ENCODE peak calls at places on chromosomes 3 and 15, in ten cellular contexts. One of them, this sample, is unnamed.

GRCh38 chr15:44137750-44138149 is 57.3 kb downstream of the FRMD5 start:
- DNase-seq in body of pancreas: no peak
- DNase-seq in lower leg skin: no peak
- DNase-seq in SW480: no peak
- DNase-seq in ovary: no peak
- DNase-seq in WTC11: no peak
- DNase-seq in stimulated activated CD8-positive, alpha-beta memory T cell treated with anti-CD3 and anti-CD28 coated beads, Interleukin-15, amount 100 ng/mL, for 24 hours: no peak
- DNase-seq in GM12865: no peak
- DNase-seq in activated gamma-delta T cell treated with Interleukin-2 at 50 U/mL for 16 hours: no peak
- DNase-seq in uterus: no peak
- DNase-seq in this sample: peak; percentile 16

GRCh38 chr3:194808709-194809108 is 123.0 kb downstream of the FAM43A start:
- DNase-seq in activated gamma-delta T cell treated with Interleukin-2 at 50 U/mL for 16 hours: no peak
- DNase-seq in SW480: no peak
- DNase-seq in uterus: no peak
- DNase-seq in body of pancreas: no peak
- DNase-seq in ovary: no peak
- DNase-seq in stimulated activated CD8-positive, alpha-beta memory T cell treated with anti-CD3 and anti-CD28 coated beads, Interleukin-15, amount 100 ng/mL, for 24 hours: no peak
- DNase-seq in WTC11: no peak
- DNase-seq in GM12865: no peak
- DNase-seq in lower leg skin: peak; percentile 28
- DNase-seq in this sample: no peak

GRCh38 chr3:71389191-71389590 is 194.3 kb downstream of the FOXP1 start:
- DNase-seq in SW480: no peak
- DNase-seq in activated gamma-delta T cell treated with Interleukin-2 at 50 U/mL for 16 hours: no peak
- DNase-seq in ovary: no peak
- DNase-seq in lower leg skin: no peak
- DNase-seq in GM12865: no peak
- DNase-seq in body of pancreas: no peak
- DNase-seq in uterus: no peak
- DNase-seq in WTC11: no peak
- DNase-seq in stimulated activated CD8-positive, alpha-beta memory T cell treated with anti-CD3 and anti-CD28 coated beads, Interleukin-15, amount 100 ng/mL, for 24 hours: no peak
- DNase-seq in this sample: peak; percentile 32

GRCh38 chr3:88117683-88118082 is 32.1 kb upstream of the C3orf38 start:
- DNase-seq in ovary: no peak
- DNase-seq in stimulated activated CD8-positive, alpha-beta memory T cell treated with anti-CD3 and anti-CD28 coated beads, Interleukin-15, amount 100 ng/mL, for 24 hours: no peak
- DNase-seq in SW480: no peak
- DNase-seq in lower leg skin: no peak
- DNase-seq in body of pancreas: no peak
- DNase-seq in GM12865: no peak
- DNase-seq in uterus: no peak
- DNase-seq in WTC11: no peak
- DNase-seq in activated gamma-delta T cell treated with Interleukin-2 at 50 U/mL for 16 hours: no peak
- DNase-seq in this sample: no peak

GRCh38 chr3:45951946-45952345 is 8.7 kb downstream of the CXCR6 start:
- DNase-seq in uterus: no peak
- DNase-seq in activated gamma-delta T cell treated with Interleukin-2 at 50 U/mL for 16 hours: no peak
- DNase-seq in ovary: no peak
- DNase-seq in SW480: no peak
- DNase-seq in lower leg skin: peak; percentile 37
- DNase-seq in WTC11: no peak
- DNase-seq in body of pancreas: no peak
- DNase-seq in stimulated activated CD8-positive, alpha-beta memory T cell treated with anti-CD3 and anti-CD28 coated beads, Interleukin-15, amount 100 ng/mL, for 24 hours: no peak
- DNase-seq in GM12865: no peak
- DNase-seq in this sample: no peak

GRCh38 chr3:188323067-188323842 is 169.3 kb downstream of the LPP start:
- DNase-seq in body of pancreas: no peak
- DNase-seq in SW480: peak; percentile 9
- DNase-seq in lower leg skin: no peak
- DNase-seq in activated gamma-delta T cell treated with Interleukin-2 at 50 U/mL for 16 hours: peak; percentile 34
- DNase-seq in ovary: no peak
- DNase-seq in WTC11: no peak
- DNase-seq in uterus: no peak
- DNase-seq in stimulated activated CD8-positive, alpha-beta memory T cell treated with anti-CD3 and anti-CD28 coated beads, Interleukin-15, amount 100 ng/mL, for 24 hours: no peak
- DNase-seq in GM12865: peak; percentile 29
- DNase-seq in this sample: no peak

GRCh38 chr3:114527036-114527644 is 233.3 kb downstream of the TIGIT start:
- DNase-seq in activated gamma-delta T cell treated with Interleukin-2 at 50 U/mL for 16 hours: no peak
- DNase-seq in stimulated activated CD8-positive, alpha-beta memory T cell treated with anti-CD3 and anti-CD28 coated beads, Interleukin-15, amount 100 ng/mL, for 24 hours: no peak
- DNase-seq in WTC11: peak; percentile 15
- DNase-seq in body of pancreas: no peak
- DNase-seq in ovary: no peak
- DNase-seq in GM12865: peak; percentile 22
- DNase-seq in lower leg skin: no peak
- DNase-seq in uterus: no peak
- DNase-seq in SW480: peak; percentile 18
- DNase-seq in this sample: no peak

GRCh38 chr3:72185549-72186484 is 400.9 kb upstream of the PROK2 start:
- DNase-seq in ovary: no peak
- DNase-seq in lower leg skin: no peak
- DNase-seq in SW480: peak; percentile 65
- DNase-seq in body of pancreas: no peak
- DNase-seq in uterus: no peak
- DNase-seq in GM12865: peak; percentile 53
- DNase-seq in WTC11: no peak
- DNase-seq in stimulated activated CD8-positive, alpha-beta memory T cell treated with anti-CD3 and anti-CD28 coated beads, Interleukin-15, amount 100 ng/mL, for 24 hours: no peak
- DNase-seq in activated gamma-delta T cell treated with Interleukin-2 at 50 U/mL for 16 hours: no peak
- DNase-seq in this sample: no peak

GRCh38 chr15:88467073-88467934 is at the start of the genes MRPL46 and MRPS11:
- DNase-seq in stimulated activated CD8-positive, alpha-beta memory T cell treated with anti-CD3 and anti-CD28 coated beads, Interleukin-15, amount 100 ng/mL, for 24 hours: peak; percentile 69
- DNase-seq in ovary: peak; percentile 83
- DNase-seq in GM12865: peak; percentile 93
- DNase-seq in lower leg skin: peak; percentile 98
- DNase-seq in activated gamma-delta T cell treated with Interleukin-2 at 50 U/mL for 16 hours: peak; percentile 89
- DNase-seq in SW480: peak; percentile 86
- DNase-seq in body of pancreas: peak; percentile 89
- DNase-seq in uterus: peak; percentile 87
- DNase-seq in WTC11: peak; percentile 87
- DNase-seq in this sample: peak; percentile 91

GRCh38 chr15:70643783-70644125 is 119.6 kb downstream of the UACA start:
- DNase-seq in stimulated activated CD8-positive, alpha-beta memory T cell treated with anti-CD3 and anti-CD28 coated beads, Interleukin-15, amount 100 ng/mL, for 24 hours: no peak
- DNase-seq in activated gamma-delta T cell treated with Interleukin-2 at 50 U/mL for 16 hours: no peak
- DNase-seq in SW480: peak; percentile 50
- DNase-seq in lower leg skin: no peak
- DNase-seq in ovary: no peak
- DNase-seq in body of pancreas: no peak
- DNase-seq in uterus: no peak
- DNase-seq in WTC11: no peak
- DNase-seq in GM12865: no peak
- DNase-seq in this sample: no peak

GRCh38 chr3:195895900-195896360 is 12.4 kb downstream of the TNK2 start:
- DNase-seq in WTC11: peak; percentile 48
- DNase-seq in lower leg skin: peak; percentile 95
- DNase-seq in uterus: peak; percentile 54
- DNase-seq in activated gamma-delta T cell treated with Interleukin-2 at 50 U/mL for 16 hours: peak; percentile 74
- DNase-seq in ovary: peak; percentile 55
- DNase-seq in SW480: no peak
- DNase-seq in body of pancreas: peak; percentile 69
- DNase-seq in stimulated activated CD8-positive, alpha-beta memory T cell treated with anti-CD3 and anti-CD28 coated beads, Interleukin-15, amount 100 ng/mL, for 24 hours: peak; percentile 44
- DNase-seq in GM12865: peak; percentile 68
- DNase-seq in this sample: peak; percentile 76

GRCh38 chr3:193378706-193379105 is at the start of gene ATP13A5:
- DNase-seq in stimulated activated CD8-positive, alpha-beta memory T cell treated with anti-CD3 and anti-CD28 coated beads, Interleukin-15, amount 100 ng/mL, for 24 hours: no peak
- DNase-seq in lower leg skin: no peak
- DNase-seq in SW480: no peak
- DNase-seq in activated gamma-delta T cell treated with Interleukin-2 at 50 U/mL for 16 hours: no peak
- DNase-seq in body of pancreas: no peak
- DNase-seq in GM12865: no peak
- DNase-seq in ovary: no peak
- DNase-seq in WTC11: no peak
- DNase-seq in uterus: no peak
- DNase-seq in this sample: no peak

GRCh38 chr3:52636673-52637072 is 49.0 kb downstream of the PBRM1 start:
- DNase-seq in uterus: no peak
- DNase-seq in WTC11: no peak
- DNase-seq in activated gamma-delta T cell treated with Interleukin-2 at 50 U/mL for 16 hours: no peak
- DNase-seq in ovary: no peak
- DNase-seq in GM12865: no peak
- DNase-seq in lower leg skin: no peak
- DNase-seq in SW480: peak; percentile 43
- DNase-seq in body of pancreas: no peak
- DNase-seq in stimulated activated CD8-positive, alpha-beta memory T cell treated with anti-CD3 and anti-CD28 coated beads, Interleukin-15, amount 100 ng/mL, for 24 hours: no peak
- DNase-seq in this sample: no peak

GRCh38 chr3:11953778-11954177 is 50.4 kb upstream of the SYN2 start:
- DNase-seq in WTC11: no peak
- DNase-seq in stimulated activated CD8-positive, alpha-beta memory T cell treated with anti-CD3 and anti-CD28 coated beads, Interleukin-15, amount 100 ng/mL, for 24 hours: no peak
- DNase-seq in GM12865: no peak
- DNase-seq in ovary: no peak
- DNase-seq in uterus: no peak
- DNase-seq in lower leg skin: no peak
- DNase-seq in SW480: peak; percentile 37
- DNase-seq in body of pancreas: no peak
- DNase-seq in activated gamma-delta T cell treated with Interleukin-2 at 50 U/mL for 16 hours: no peak
- DNase-seq in this sample: no peak

GRCh38 chr15:91208366-91208765 is 108.3 kb downstream of the SV2B start:
- DNase-seq in activated gamma-delta T cell treated with Interleukin-2 at 50 U/mL for 16 hours: no peak
- DNase-seq in lower leg skin: no peak
- DNase-seq in WTC11: no peak
- DNase-seq in ovary: no peak
- DNase-seq in GM12865: no peak
- DNase-seq in stimulated activated CD8-positive, alpha-beta memory T cell treated with anti-CD3 and anti-CD28 coated beads, Interleukin-15, amount 100 ng/mL, for 24 hours: no peak
- DNase-seq in SW480: no peak
- DNase-seq in uterus: no peak
- DNase-seq in body of pancreas: no peak
- DNase-seq in this sample: no peak

GRCh38 chr15:65086680-65087111 is 10.2 kb downstream of the KBTBD13 start:
- DNase-seq in uterus: no peak
- DNase-seq in body of pancreas: no peak
- DNase-seq in SW480: no peak
- DNase-seq in GM12865: no peak
- DNase-seq in stimulated activated CD8-positive, alpha-beta memory T cell treated with anti-CD3 and anti-CD28 coated beads, Interleukin-15, amount 100 ng/mL, for 24 hours: no peak
- DNase-seq in WTC11: no peak
- DNase-seq in lower leg skin: no peak
- DNase-seq in activated gamma-delta T cell treated with Interleukin-2 at 50 U/mL for 16 hours: no peak
- DNase-seq in ovary: no peak
- DNase-seq in this sample: no peak

GRCh38 chr3:149579838-149580542 is 77.8 kb downstream of the WWTR1 start:
- DNase-seq in WTC11: no peak
- DNase-seq in lower leg skin: no peak
- DNase-seq in activated gamma-delta T cell treated with Interleukin-2 at 50 U/mL for 16 hours: no peak
- DNase-seq in SW480: peak; percentile 76
- DNase-seq in uterus: no peak
- DNase-seq in GM12865: peak; percentile 65
- DNase-seq in stimulated activated CD8-positive, alpha-beta memory T cell treated with anti-CD3 and anti-CD28 coated beads, Interleukin-15, amount 100 ng/mL, for 24 hours: no peak
- DNase-seq in body of pancreas: no peak
- DNase-seq in ovary: no peak
- DNase-seq in this sample: no peak

GRCh38 chr15:28091313-28091712 is 7.8 kb downstream of the OCA2 start:
- DNase-seq in GM12865: no peak
- DNase-seq in WTC11: no peak
- DNase-seq in activated gamma-delta T cell treated with Interleukin-2 at 50 U/mL for 16 hours: no peak
- DNase-seq in body of pancreas: no peak
- DNase-seq in SW480: no peak
- DNase-seq in ovary: no peak
- DNase-seq in lower leg skin: no peak
- DNase-seq in uterus: no peak
- DNase-seq in stimulated activated CD8-positive, alpha-beta memory T cell treated with anti-CD3 and anti-CD28 coated beads, Interleukin-15, amount 100 ng/mL, for 24 hours: no peak
- DNase-seq in this sample: no peak

GRCh38 chr3:154229217-154229590 is 95.1 kb downstream of the DHX36 start:
- DNase-seq in ovary: no peak
- DNase-seq in lower leg skin: no peak
- DNase-seq in uterus: no peak
- DNase-seq in body of pancreas: no peak
- DNase-seq in GM12865: no peak
- DNase-seq in stimulated activated CD8-positive, alpha-beta memory T cell treated with anti-CD3 and anti-CD28 coated beads, Interleukin-15, amount 100 ng/mL, for 24 hours: no peak
- DNase-seq in activated gamma-delta T cell treated with Interleukin-2 at 50 U/mL for 16 hours: no peak
- DNase-seq in WTC11: no peak
- DNase-seq in SW480: no peak
- DNase-seq in this sample: no peak

GRCh38 chr3:126424039-126424717 is 29.5 kb downstream of the CFAP100 start:
- DNase-seq in SW480: no peak
- DNase-seq in activated gamma-delta T cell treated with Interleukin-2 at 50 U/mL for 16 hours: no peak
- DNase-seq in stimulated activated CD8-positive, alpha-beta memory T cell treated with anti-CD3 and anti-CD28 coated beads, Interleukin-15, amount 100 ng/mL, for 24 hours: no peak
- DNase-seq in GM12865: no peak
- DNase-seq in WTC11: no peak
- DNase-seq in body of pancreas: no peak
- DNase-seq in lower leg skin: peak; percentile 62
- DNase-seq in uterus: no peak
- DNase-seq in ovary: no peak
- DNase-seq in this sample: no peak

GRCh38 chr3:5731100-5731499 is 543.6 kb downstream of the EDEM1 start:
- DNase-seq in body of pancreas: no peak
- DNase-seq in SW480: no peak
- DNase-seq in uterus: no peak
- DNase-seq in GM12865: peak; percentile 44
- DNase-seq in WTC11: no peak
- DNase-seq in activated gamma-delta T cell treated with Interleukin-2 at 50 U/mL for 16 hours: no peak
- DNase-seq in stimulated activated CD8-positive, alpha-beta memory T cell treated with anti-CD3 and anti-CD28 coated beads, Interleukin-15, amount 100 ng/mL, for 24 hours: no peak
- DNase-seq in ovary: no peak
- DNase-seq in lower leg skin: no peak
- DNase-seq in this sample: no peak

GRCh38 chr3:190811775-190812480 is 50.6 kb downstream of the GMNC start:
- DNase-seq in ovary: peak; percentile 27
- DNase-seq in WTC11: peak; percentile 45
- DNase-seq in SW480: peak; percentile 44
- DNase-seq in stimulated activated CD8-positive, alpha-beta memory T cell treated with anti-CD3 and anti-CD28 coated beads, Interleukin-15, amount 100 ng/mL, for 24 hours: no peak
- DNase-seq in lower leg skin: no peak
- DNase-seq in activated gamma-delta T cell treated with Interleukin-2 at 50 U/mL for 16 hours: no peak
- DNase-seq in GM12865: peak; percentile 69
- DNase-seq in uterus: no peak
- DNase-seq in body of pancreas: peak; percentile 67
- DNase-seq in this sample: no peak

GRCh38 chr15:90552162-90552928 is 22.6 kb downstream of the CRTC3 start:
- DNase-seq in WTC11: no peak
- DNase-seq in SW480: no peak
- DNase-seq in lower leg skin: no peak
- DNase-seq in GM12865: no peak
- DNase-seq in stimulated activated CD8-positive, alpha-beta memory T cell treated with anti-CD3 and anti-CD28 coated beads, Interleukin-15, amount 100 ng/mL, for 24 hours: no peak
- DNase-seq in ovary: peak; percentile 57
- DNase-seq in uterus: no peak
- DNase-seq in activated gamma-delta T cell treated with Interleukin-2 at 50 U/mL for 16 hours: no peak
- DNase-seq in body of pancreas: peak; percentile 25
- DNase-seq in this sample: no peak

GRCh38 chr15:98442379-98442833 is 205.9 kb upstream of the IGF1R start:
- DNase-seq in lower leg skin: peak; percentile 85
- DNase-seq in SW480: peak; percentile 89
- DNase-seq in ovary: peak; percentile 30
- DNase-seq in WTC11: peak; percentile 72
- DNase-seq in stimulated activated CD8-positive, alpha-beta memory T cell treated with anti-CD3 and anti-CD28 coated beads, Interleukin-15, amount 100 ng/mL, for 24 hours: peak; percentile 13
- DNase-seq in uterus: peak; percentile 39
- DNase-seq in activated gamma-delta T cell treated with Interleukin-2 at 50 U/mL for 16 hours: peak; percentile 42
- DNase-seq in GM12865: peak; percentile 73
- DNase-seq in body of pancreas: peak; percentile 70
- DNase-seq in this sample: peak; percentile 45

GRCh38 chr3:38587548-38588131 is 61.8 kb downstream of the SCN5A start:
- DNase-seq in ovary: no peak
- DNase-seq in stimulated activated CD8-positive, alpha-beta memory T cell treated with anti-CD3 and anti-CD28 coated beads, Interleukin-15, amount 100 ng/mL, for 24 hours: no peak
- DNase-seq in uterus: no peak
- DNase-seq in lower leg skin: peak; percentile 77
- DNase-seq in activated gamma-delta T cell treated with Interleukin-2 at 50 U/mL for 16 hours: no peak
- DNase-seq in WTC11: no peak
- DNase-seq in GM12865: no peak
- DNase-seq in body of pancreas: no peak
- DNase-seq in SW480: no peak
- DNase-seq in this sample: peak; percentile 2

GRCh38 chr3:129547241-129547640 is 4.3 kb downstream of the H1-8 start:
- DNase-seq in activated gamma-delta T cell treated with Interleukin-2 at 50 U/mL for 16 hours: no peak
- DNase-seq in stimulated activated CD8-positive, alpha-beta memory T cell treated with anti-CD3 and anti-CD28 coated beads, Interleukin-15, amount 100 ng/mL, for 24 hours: no peak
- DNase-seq in body of pancreas: no peak
- DNase-seq in GM12865: no peak
- DNase-seq in SW480: no peak
- DNase-seq in lower leg skin: no peak
- DNase-seq in WTC11: no peak
- DNase-seq in uterus: no peak
- DNase-seq in ovary: no peak
- DNase-seq in this sample: no peak

GRCh38 chr3:131716007-131716406 is 213.2 kb upstream of the MRPL3 start:
- DNase-seq in SW480: no peak
- DNase-seq in GM12865: peak; percentile 64
- DNase-seq in activated gamma-delta T cell treated with Interleukin-2 at 50 U/mL for 16 hours: no peak
- DNase-seq in uterus: no peak
- DNase-seq in ovary: no peak
- DNase-seq in lower leg skin: no peak
- DNase-seq in body of pancreas: no peak
- DNase-seq in stimulated activated CD8-positive, alpha-beta memory T cell treated with anti-CD3 and anti-CD28 coated beads, Interleukin-15, amount 100 ng/mL, for 24 hours: no peak
- DNase-seq in WTC11: no peak
- DNase-seq in this sample: no peak

GRCh38 chr3:42732196-42732828 is 29.7 kb upstream of the HHATL start:
- DNase-seq in body of pancreas: peak; percentile 28
- DNase-seq in ovary: no peak
- DNase-seq in uterus: no peak
- DNase-seq in stimulated activated CD8-positive, alpha-beta memory T cell treated with anti-CD3 and anti-CD28 coated beads, Interleukin-15, amount 100 ng/mL, for 24 hours: no peak
- DNase-seq in GM12865: no peak
- DNase-seq in activated gamma-delta T cell treated with Interleukin-2 at 50 U/mL for 16 hours: no peak
- DNase-seq in SW480: peak; percentile 26
- DNase-seq in WTC11: no peak
- DNase-seq in lower leg skin: peak; percentile 84
- DNase-seq in this sample: no peak

This sample was measured in transverse colon.